ENCODE peak calls at places on chromosome 13, in four cellular contexts. J is GM12891, W is HL-60, B is GM12878. A is an unnamed sample.

GRCh38 chr13:89457977-89458376 is 1786.8 kb downstream of the SLITRK5 start:
- DNase-seq in J (no peak), B (no peak), W (no peak), A (no peak)

GRCh38 chr13:71801781-71802180 is 65.2 kb downstream of the DACH1 start:
- DNase-seq in J (no peak), W (no peak), B (no peak), A (no peak)

GRCh38 chr13:29369060-29369743 is 226.3 kb downstream of the SLC7A1 start:
- DNase-seq in W (peak; percentile 42), J (no peak), B (peak; percentile 12), A (no peak)

GRCh38 chr13:30364876-30365275 is 57.4 kb upstream of the UBE2L5 start:
- DNase-seq in J (no peak), W (no peak), B (no peak), A (no peak)

GRCh38 chr13:32314968-32315254 is 252 bp downstream of the ZAR1L start:
- DNase-seq in B (no peak), J (peak; percentile 16), W (no peak), A (peak; percentile 29)

GRCh38 chr13:76711515-76712182 is 174.6 kb downstream of the KCTD12 start:
- DNase-seq in J (no peak), W (peak; percentile 31), B (no peak), A (no peak)

GRCh38 chr13:28429685-28430290 is 65.1 kb downstream of the FLT1 start:
- DNase-seq in J (no peak), B (peak; percentile 84), W (no peak), A (no peak)

GRCh38 chr13:113920606-113921306 is 53.1 kb downstream of the C13orf46 start:
- DNase-seq in W (no peak), B (no peak), J (no peak), A (no peak)

GRCh38 chr13:41111454-41111853 is 21.1 kb downstream of the KBTBD6 start:
- DNase-seq in B (no peak), W (no peak), J (no peak), A (no peak)

GRCh38 chr13:113917096-113917495 is 53.2 kb upstream of the GAS6 start:
- DNase-seq in J (no peak), W (no peak), B (no peak), A (no peak)

GRCh38 chr13:46181799-46182490 is at the start of gene LCP1:
- DNase-seq in W (peak; percentile 93), J (no peak), B (peak; percentile 97), A (peak; percentile 51)

GRCh38 chr13:48858523-48858922 is 117.2 kb upstream of the FNDC3A start:
- DNase-seq in W (no peak), J (no peak), B (no peak), A (no peak)

GRCh38 chr13:95787356-95788099 is 110.6 kb downstream of the DNAJC3 start:
- DNase-seq in J (no peak), B (no peak), W (no peak), A (no peak)

GRCh38 chr13:110343241-110343865 is 36.3 kb downstream of the COL4A2 start:
- DNase-seq in W (no peak), J (no peak), B (no peak), A (no peak)

GRCh38 chr13:65836066-65836465 is 1394.1 kb downstream of the PCDH9 start:
- DNase-seq in W (no peak), J (no peak), B (no peak), A (no peak)

GRCh38 chr13:99389520-99390304 is 82.5 kb upstream of the GPR183 start:
- DNase-seq in J (no peak), B (no peak), W (no peak), A (no peak)

GRCh38 chr13:57036290-57036689 is 104.4 kb upstream of the PRR20A start:
- DNase-seq in J (no peak), B (no peak), W (no peak), A (no peak)

GRCh38 chr13:33217256-33217655 is 68.3 kb downstream of the STARD13 start:
- DNase-seq in J (no peak), W (no peak), B (no peak), A (no peak)

GRCh38 chr13:31207630-31208549 is 8.1 kb downstream of the B3GLCT start:
- DNase-seq in B (no peak), J (no peak), W (no peak), A (no peak)

GRCh38 chr13:78194904-78195639 is 276.4 kb upstream of the EDNRB start:
- DNase-seq in B (no peak), J (no peak), W (no peak), A (no peak)

GRCh38 chr13:48559638-48560320 is 26.9 kb upstream of the RCBTB2 start:
- DNase-seq in W (no peak), B (no peak), J (no peak), A (peak; percentile 14)

GRCh38 chr13:92573467-92574057 is 653.0 kb upstream of the GPC6 start:
- DNase-seq in W (no peak), B (no peak), J (no peak), A (peak; percentile 59)

GRCh38 chr13:94322925-94323324 is 156.6 kb downstream of the DCT start:
- DNase-seq in B (no peak), W (no peak), J (no peak), A (no peak)

GRCh38 chr13:42129033-42129432 is 80.6 kb downstream of the DGKH start:
- DNase-seq in B (no peak), J (no peak), W (no peak), A (no peak)

GRCh38 chr13:78876915-78877549 is 218.1 kb upstream of the OBI1 start:
- DNase-seq in J (no peak), W (no peak), B (no peak), A (no peak)

GRCh38 chr13:40992678-40993077 is 26.4 kb downstream of the ELF1 start:
- DNase-seq in W (no peak), B (no peak), J (no peak), A (no peak)

GRCh38 chr13:94968040-94968756 is 255.9 kb upstream of the SOX21 start:
- DNase-seq in J (no peak), W (no peak), B (no peak), A (no peak)

GRCh38 chr13:27280009-27280646 is 9.5 kb downstream of the RASL11A start:
- DNase-seq in W (no peak), J (no peak), B (no peak), A (no peak)

GRCh38 chr13:72290962-72291681 is 424.1 kb upstream of the DACH1 start:
- DNase-seq in J (no peak), B (no peak), W (no peak), A (no peak)

GRCh38 chr13:106318941-106319411 is 216.5 kb downstream of the EFNB2 start:
- DNase-seq in B (no peak), J (no peak), W (no peak), A (no peak)

GRCh38 chr13:23323946-23324709 is 109.4 kb downstream of the SACS start:
- DNase-seq in B (no peak), J (no peak), W (no peak), A (no peak)

GRCh38 chr13:29520671-29521070 is 74.8 kb downstream of the SLC7A1 start:
- DNase-seq in W (no peak), B (no peak), J (no peak), A (no peak)

DNA sequence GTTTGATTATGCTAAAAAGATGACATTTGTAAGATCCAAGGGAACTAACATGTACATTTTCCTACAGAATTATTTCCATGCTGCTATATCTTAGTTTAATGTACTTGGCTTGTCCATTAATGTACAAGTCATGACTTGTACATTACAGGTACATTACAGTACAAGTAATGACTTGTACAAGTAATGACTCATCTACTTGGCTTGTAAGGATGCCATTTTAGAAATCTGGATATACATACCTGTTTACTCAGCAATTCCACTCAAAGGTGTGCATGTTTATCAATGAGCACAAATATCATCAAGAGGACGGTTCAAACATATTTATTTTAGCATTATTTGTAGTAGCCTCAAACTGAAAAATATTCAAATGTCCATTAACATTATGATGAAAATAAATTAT is 87.0 kb upstream of the TRPC4 start:
- DNase-seq in B (no peak), W (no peak), J (no peak), A (no peak)
- TF ChIP-seq SPI1 in B (no peak), W (no peak), J (no peak), A (no peak)

GRCh38 chr13:80312967-80313366 is 28.0 kb downstream of the SPRY2 start:
- DNase-seq in W (no peak), J (no peak), B (no peak), A (no peak)
- TF ChIP-seq SPI1 in W (no peak), J (no peak), B (no peak), A (no peak)

GRCh38 chr13:73544175-73544574 is 485.4 kb downstream of the KLF5 start:
- DNase-seq in W (no peak), J (no peak), B (no peak), A (no peak)
- TF ChIP-seq SPI1 in W (no peak), J (no peak), B (no peak), A (no peak)

GRCh38 chr13:101305981-101306411 is 110.3 kb downstream of the NALCN start:
- DNase-seq in W (no peak), J (no peak), B (no peak), A (no peak)

GRCh38 chr13:101306773-101307172 is 109.5 kb downstream of the NALCN start:
- DNase-seq in B (no peak), J (no peak), W (no peak), A (no peak)

GRCh38 chr13:101308247-101309013 is 107.9 kb downstream of the NALCN start:
- DNase-seq in B (no peak), W (no peak), J (no peak), A (no peak)

GRCh38 chr13:101309014-101309619 is 107.2 kb downstream of the NALCN start:
- DNase-seq in J (no peak), W (no peak), B (no peak), A (no peak)

DNA sequence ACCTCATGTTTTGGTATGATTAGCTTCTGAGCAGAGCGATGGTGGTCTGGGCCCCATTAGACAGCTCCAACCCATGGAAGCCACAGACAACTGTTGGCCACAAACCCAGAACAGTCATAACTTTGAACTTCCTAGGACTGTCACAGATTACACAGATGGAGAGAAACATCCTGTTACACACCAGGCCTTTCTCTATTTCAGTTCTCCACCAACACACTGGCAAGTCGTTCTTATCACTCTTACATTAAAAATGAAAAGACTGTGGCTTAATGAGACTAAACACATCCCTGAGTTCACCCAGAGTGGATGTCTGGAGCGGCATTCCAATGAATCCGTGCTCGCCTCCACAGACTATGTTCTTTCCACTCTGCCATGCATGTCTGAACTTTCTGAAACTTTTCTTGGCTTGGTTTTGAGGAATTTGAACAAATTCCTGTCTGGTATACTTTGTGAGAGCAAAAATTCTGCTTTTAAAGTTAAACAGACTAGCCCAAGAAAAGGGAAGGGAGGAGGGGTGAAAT is 109.1 kb downstream of the NALCN start:
- DNase-seq in J (no peak), W (no peak), B (no peak), A (no peak)
- TF ChIP-seq SPI1 in J (no peak), W (no peak), B (no peak), A (no peak)

DNA sequence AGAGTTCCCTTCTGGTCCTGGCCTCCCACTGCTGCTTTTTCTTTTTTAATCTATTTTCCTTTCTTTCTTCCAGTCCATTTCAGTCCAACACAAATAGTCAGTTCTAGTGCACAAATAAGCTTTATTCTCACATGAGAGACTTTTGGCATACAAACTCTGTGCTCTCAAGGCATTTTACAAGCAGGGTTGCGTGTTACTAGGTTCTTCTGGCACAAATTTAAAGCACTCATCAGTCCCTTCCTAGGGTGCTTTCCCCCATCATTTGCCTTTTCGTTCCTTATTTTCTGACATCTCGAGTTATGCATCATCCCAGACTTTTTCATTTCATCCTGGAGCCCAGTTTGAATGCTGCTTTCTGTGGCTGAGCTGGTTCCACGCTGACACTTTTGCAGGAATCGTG is 29.8 kb upstream of the IL17D start:
- DNase-seq in W (no peak), B (no peak), J (no peak), A (no peak)
- TF ChIP-seq SPI1 in W (no peak), B (no peak), J (no peak), A (no peak)

A was measured in K562.